ENCODE peak calls at places on chromosomes 2 and 18, in eight cellular contexts. L is hypothalamus; F is HCEC 1CT; J is activated CD4-positive, alpha-beta T cell treated with anti-CD3 and anti-CD28 coated beads for 24 hours; I is HEK293T; M is NT2/D1; V is NCI-H69; B is H7. D is an unnamed sample.

GRCh38 chr2:239167766-239168444 is 232.9 kb downstream of the HDAC4 start:
- DNase-seq in L (no peak), F (no peak), J (no peak), I (no peak), M (no peak), V (no peak), B (peak; percentile 60), D (no peak)

GRCh38 chr2:174969091-174969734 is 36.0 kb downstream of the CHN1 start:
- DNase-seq in L (no peak), F (no peak), J (no peak), I (no peak), M (no peak), V (no peak), B (no peak), D (no peak)

GRCh38 chr2:241224068-241224850 is 35.8 kb downstream of the ANO7 start:
- DNase-seq in L (peak; percentile 29), F (no peak), J (no peak), I (no peak), M (no peak), V (no peak), B (peak; percentile 71), D (no peak)

GRCh38 chr2:171279983-171280790 is 119.5 kb upstream of the TLK1 start:
- DNase-seq in L (no peak), F (no peak), J (no peak), I (no peak), M (no peak), V (peak; percentile 54), B (no peak), D (no peak)

GRCh38 chr18:29753379-29753778 is 1289.2 kb downstream of the DSC3 start:
- DNase-seq in L (no peak), F (peak; percentile 38), J (no peak), I (no peak), M (no peak), V (no peak), B (no peak), D (no peak)

GRCh38 chr2:38146302-38146916 is 70.5 kb upstream of the CYP1B1 start:
- DNase-seq in L (no peak), F (peak; percentile 97), J (no peak), I (peak; percentile 18), M (peak; percentile 28), V (no peak), B (no peak), D (no peak)

GRCh38 chr2:173187911-173188788 is 112.5 kb downstream of the MAP3K20 start:
- DNase-seq in L (no peak), F (peak; percentile 40), J (no peak), I (no peak), M (no peak), V (no peak), B (no peak), D (no peak)

GRCh38 chr2:233448565-233448964 is 94.3 kb downstream of the DGKD start:
- DNase-seq in L (no peak), F (no peak), J (no peak), I (no peak), M (no peak), V (no peak), B (no peak), D (no peak)

GRCh38 chr18:53193870-53194269 is 853.9 kb downstream of the DCC start:
- DNase-seq in L (no peak), F (no peak), J (no peak), I (no peak), M (no peak), V (no peak), B (no peak), D (peak; percentile 71)

GRCh38 chr2:201450910-201451329 is 338 bp downstream of the TRAK2 start:
- DNase-seq in L (no peak), F (no peak), J (no peak), I (no peak), M (no peak), V (peak; percentile 67), B (no peak), D (peak; percentile 39)

GRCh38 chr2:106157416-106157815 is 36.7 kb downstream of the UXS1 start:
- DNase-seq in L (no peak), F (no peak), J (no peak), I (no peak), M (no peak), V (no peak), B (no peak), D (no peak)

GRCh38 chr2:26735096-26735495 is 29.0 kb upstream of the SLC35F6 start:
- DNase-seq in L (no peak), F (peak; percentile 95), J (no peak), I (no peak), M (no peak), V (no peak), B (no peak), D (no peak)

GRCh38 chr2:238787507-238787906 is 60.4 kb upstream of the TWIST2 start:
- DNase-seq in L (no peak), F (no peak), J (no peak), I (no peak), M (no peak), V (no peak), B (no peak), D (no peak)

GRCh38 chr2:1556286-1556685 is 143.0 kb downstream of the TPO start:
- DNase-seq in L (no peak), F (no peak), J (no peak), I (no peak), M (no peak), V (no peak), B (no peak), D (no peak)

GRCh38 chr2:64952896-64953482 is 36.2 kb upstream of the SLC1A4 start:
- DNase-seq in L (no peak), F (peak; percentile 93), J (no peak), I (no peak), M (no peak), V (no peak), B (no peak), D (no peak)

GRCh38 chr2:125168442-125168841 is 1143.4 kb downstream of the CNTNAP5 start:
- DNase-seq in L (no peak), F (no peak), J (no peak), I (no peak), M (no peak), V (no peak), B (no peak), D (no peak)

GRCh38 chr2:188949046-188949818 is 24.9 kb upstream of the COL3A1 start:
- DNase-seq in L (no peak), F (no peak), J (no peak), I (no peak), M (no peak), V (no peak), B (no peak), D (no peak)

GRCh38 chr2:8821276-8822217 is 15.9 kb downstream of the KIDINS220 start:
- DNase-seq in L (no peak), F (peak; percentile 41), J (no peak), I (no peak), M (no peak), V (no peak), B (no peak), D (no peak)

GRCh38 chr2:222859786-222860726 is 780 bp upstream of the ACSL3 start:
- DNase-seq in L (no peak), F (no peak), J (no peak), I (peak; percentile 34), M (peak; percentile 43), V (peak; percentile 38), B (peak; percentile 32), D (peak; percentile 31)

GRCh38 chr2:12162269-12163247 is 416.1 kb downstream of the LPIN1 start:
- DNase-seq in L (no peak), F (no peak), J (no peak), I (no peak), M (no peak), V (peak; percentile 63), B (no peak), D (no peak)

D was measured in NCI-H146.